ENCODE peak calls at places on chromosomes 6 and 20, in eight cellular contexts. Z is A549, C is left ventricle myocardium inferior, W is heart right ventricle, P is HCT116, Q is esophagus squamous epithelium, D is hepatocyte, H is psoas muscle. R is an unnamed sample.

GRCh38 chr6:30019819-30020218 is 41.2 kb upstream of the POLR1H start:
- DNase-seq in Q (no peak), H (no peak), P (no peak), W (no peak), C (no peak), Z (no peak), D (no peak), R (no peak)

GRCh38 chr6:4891171-4891570 is 112.7 kb downstream of the RPP40 start:
- DNase-seq in P (no peak), Z (no peak), Q (no peak), H (no peak), W (no peak), D (no peak), C (no peak), R (no peak)

GRCh38 chr6:83430606-83431544 is at the start of gene ME1:
- DNase-seq in W (peak), Z (peak), H (peak), C (peak), P (peak), Q (no peak), D (peak), R (peak)

GRCh38 chr6:140052757-140053729 is 678.6 kb upstream of the CITED2 start:
- DNase-seq in Q (no peak), D (peak), H (peak), Z (no peak), C (no peak), P (no peak), W (no peak), R (no peak)

GRCh38 chr20:10476319-10476724 is 41.2 kb downstream of the SLX4IP start:
- DNase-seq in P (no peak), C (no peak), D (no peak), H (no peak), W (no peak), Z (no peak), Q (no peak), R (no peak)

GRCh38 chr6:120108061-120108795 is 758.7 kb upstream of the MAN1A1 start:
- DNase-seq in Z (no peak), W (no peak), C (no peak), Q (no peak), H (no peak), D (no peak), P (no peak), R (no peak)

GRCh38 chr6:151733680-151734320 is 73.7 kb upstream of the ESR1 start:
- DNase-seq in P (no peak), W (peak), C (no peak), Q (no peak), Z (no peak), D (no peak), H (no peak), R (no peak)

GRCh38 chr20:58131581-58132142 is 96.8 kb downstream of the ANKRD60 start:
- DNase-seq in W (no peak), C (no peak), P (peak), Z (no peak), D (no peak), Q (no peak), H (no peak), R (no peak)

GRCh38 chr6:363909-364308 is 27.6 kb upstream of the IRF4 start:
- DNase-seq in C (peak), Q (no peak), W (no peak), D (no peak), P (no peak), Z (no peak), H (no peak), R (no peak)

GRCh38 chr6:2920671-2921112 is 17.6 kb upstream of the SERPINB9 start:
- DNase-seq in P (no peak), Z (no peak), H (no peak), C (no peak), D (no peak), Q (no peak), W (no peak), R (no peak)

GRCh38 chr6:61868507-61869080 is 417.4 kb downstream of the KHDRBS2 start:
- DNase-seq in D (no peak), W (no peak), Q (no peak), P (no peak), C (no peak), Z (no peak), H (no peak), R (no peak)

GRCh38 chr20:31515072-31515774 is 981 bp downstream of the HM13 start:
- DNase-seq in H (no peak), D (no peak), Z (no peak), C (no peak), P (no peak), W (no peak), Q (no peak), R (no peak)

GRCh38 chr6:121319112-121319553 is 15.1 kb downstream of the TBC1D32 start:
- DNase-seq in Q (no peak), H (no peak), D (peak), P (no peak), W (no peak), Z (peak), C (no peak), R (no peak)

GRCh38 chr6:169899481-169900145 is 148.2 kb downstream of the ERMARD start:
- DNase-seq in Q (no peak), W (no peak), D (no peak), Z (no peak), H (no peak), C (no peak), P (no peak), R (no peak)

GRCh38 chr20:19903168-19903676 is 113.9 kb upstream of the NAA20 start:
- DNase-seq in D (peak), W (peak), Q (no peak), H (no peak), Z (no peak), P (no peak), C (no peak), R (no peak)

GRCh38 chr6:115704028-115704427 is 356.7 kb downstream of the FRK start:
- DNase-seq in Z (no peak), Q (no peak), C (no peak), D (no peak), H (no peak), P (no peak), W (no peak), R (no peak)
- H3K27ac ChIP-seq in Z (no peak), Q (no peak), C (no peak), D (no peak), H (no peak), P (no peak), W (no peak), R (no peak)

DNA sequence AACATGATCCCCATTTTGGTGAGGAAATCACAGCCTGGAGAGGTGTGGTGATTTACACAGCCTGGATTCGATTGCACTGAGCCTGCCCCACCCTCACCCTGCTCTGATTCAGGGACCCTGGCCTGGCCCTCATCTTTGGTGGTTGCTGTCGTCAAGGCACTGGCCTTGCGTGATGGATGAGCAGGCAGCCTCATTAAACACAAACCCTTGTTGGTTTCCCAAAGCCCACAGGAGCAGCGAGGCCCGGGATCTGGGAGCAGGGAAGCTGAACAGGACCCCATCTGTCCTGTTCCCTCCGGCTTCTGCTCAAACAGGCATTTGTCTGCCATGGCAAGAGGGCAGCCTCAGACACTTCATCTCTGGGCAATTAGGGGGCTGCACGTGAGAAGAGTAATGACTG is 70.9 kb downstream of the CHMP4B start:
- DNase-seq in H (no peak), W (no peak), C (no peak), D (no peak), Q (no peak), Z (no peak), P (no peak), R (no peak)
- H3K27ac ChIP-seq in H (no peak), W (no peak), C (no peak), D (no peak), Q (no peak), Z (no peak), P (no peak), R (no peak)

GRCh38 chr20:48949304-48950170 is 28.0 kb downstream of the ARFGEF2 start:
- DNase-seq in Z (peak), H (no peak), W (no peak), Q (no peak), P (no peak), D (no peak), C (no peak), R (no peak)
- H3K27ac ChIP-seq in Z (no peak), H (no peak), W (no peak), Q (no peak), P (no peak), D (no peak), C (no peak), R (no peak)

DNA sequence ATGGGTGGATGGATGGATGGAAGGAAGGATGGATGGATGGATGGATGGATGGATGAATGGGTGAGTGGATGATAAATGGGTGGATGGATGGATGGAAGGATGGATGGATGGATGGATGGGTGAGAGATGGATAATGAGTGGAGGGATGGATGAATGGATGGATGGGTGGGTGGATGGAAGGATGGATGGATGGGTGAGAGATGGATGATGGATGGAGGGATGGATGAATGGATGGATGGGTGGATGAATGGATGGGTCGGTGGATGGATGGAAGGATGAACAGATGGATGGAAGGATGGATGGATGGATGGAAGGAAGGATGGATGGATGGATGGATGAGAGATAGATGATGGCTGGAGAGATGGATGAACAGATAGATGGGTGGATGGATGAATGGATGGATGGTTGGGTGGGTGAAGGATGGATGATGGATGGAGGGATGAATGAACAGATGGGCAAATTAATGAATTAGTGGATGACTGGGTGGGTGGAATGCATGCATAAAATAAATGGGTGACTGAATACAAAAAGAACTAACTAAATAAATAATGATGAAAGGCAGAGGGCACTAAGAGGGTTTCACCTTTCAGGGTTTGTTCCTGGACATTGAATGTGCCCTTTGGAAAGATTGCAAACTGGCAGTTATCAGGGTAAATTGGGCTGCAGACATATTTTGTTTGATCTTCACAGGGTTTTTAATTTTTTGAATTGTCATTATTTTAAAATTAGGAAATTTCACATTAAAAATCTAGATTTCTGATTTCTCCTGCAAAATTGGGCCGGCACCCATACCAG is 50.9 kb upstream of the PTPN1 start:
- DNase-seq in W (no peak), D (no peak), Z (no peak), H (no peak), P (no peak), Q (no peak), C (no peak), R (no peak)
- H3K27ac ChIP-seq in W (no peak), D (no peak), Z (peak), H (no peak), P (no peak), Q (no peak), C (no peak), R (no peak)

DNA sequence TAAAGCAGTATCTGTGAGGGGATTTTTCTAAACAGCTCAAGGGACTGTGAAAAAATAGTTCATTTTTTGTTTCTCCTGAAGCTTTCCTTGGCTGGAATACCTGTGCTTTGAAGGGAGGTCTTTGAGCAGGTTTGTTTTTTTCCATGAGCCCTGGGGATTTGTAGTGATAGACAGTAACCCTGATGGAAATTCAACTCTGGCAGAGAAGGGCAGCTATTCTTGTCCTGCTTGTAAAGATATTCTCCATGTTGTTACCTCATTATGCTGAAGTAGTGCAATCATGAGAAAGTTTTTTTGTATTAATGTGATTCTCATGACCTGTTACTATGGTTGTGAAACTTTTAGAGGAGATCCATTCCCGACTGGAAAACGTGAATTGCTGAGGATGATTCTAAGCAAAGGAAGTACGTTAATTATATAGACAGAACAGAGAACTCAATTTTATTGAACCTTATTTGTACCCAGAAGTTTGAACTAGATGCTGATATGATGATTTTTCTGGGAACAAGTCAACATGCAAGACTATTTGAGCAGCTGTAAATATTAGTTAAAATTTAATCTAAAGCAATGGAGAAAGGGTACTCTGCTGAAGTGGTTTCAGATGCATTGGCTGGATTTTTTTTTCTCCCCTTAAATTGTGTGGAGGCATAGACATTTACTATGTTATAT is 12.5 kb downstream of the UTRN start:
- DNase-seq in W (no peak), D (no peak), Z (no peak), C (no peak), Q (no peak), P (no peak), H (no peak), R (no peak)
- H3K27ac ChIP-seq in W (peak), D (peak), Z (no peak), C (peak), Q (no peak), P (no peak), H (peak), R (no peak)

GRCh38 chr6:15402401-15403045 is 156.7 kb downstream of the JARID2 start:
- DNase-seq in C (no peak), P (no peak), H (no peak), D (no peak), W (no peak), Z (no peak), Q (no peak), R (no peak)
- H3K27ac ChIP-seq in C (peak), P (no peak), H (peak), D (peak), W (no peak), Z (no peak), Q (peak), R (peak)

DNA sequence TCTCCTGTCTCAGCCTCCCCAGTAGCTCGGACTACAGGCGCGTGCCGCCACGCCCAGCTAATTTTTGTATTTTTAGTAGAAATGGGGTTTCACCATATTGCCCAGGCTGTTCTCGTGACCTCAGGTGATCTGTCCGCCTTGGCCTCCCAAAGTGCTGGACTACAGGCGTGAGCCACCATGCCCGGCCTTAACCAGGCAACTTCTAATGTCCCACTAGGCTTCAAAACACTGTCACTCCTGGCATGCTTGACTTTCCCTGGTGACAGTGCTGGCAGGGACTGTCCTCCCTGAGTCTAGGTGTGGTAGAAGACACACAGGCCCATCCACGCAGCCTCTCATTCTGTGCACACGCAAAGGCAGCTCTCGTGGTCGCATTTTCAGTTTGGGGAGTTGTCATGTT is 11.6 kb upstream of the EZR start:
- DNase-seq in W (no peak), C (no peak), D (no peak), Q (no peak), Z (no peak), P (no peak), H (no peak), R (no peak)
- H3K27ac ChIP-seq in W (no peak), C (no peak), D (no peak), Q (no peak), Z (no peak), P (no peak), H (no peak), R (no peak)

DNA sequence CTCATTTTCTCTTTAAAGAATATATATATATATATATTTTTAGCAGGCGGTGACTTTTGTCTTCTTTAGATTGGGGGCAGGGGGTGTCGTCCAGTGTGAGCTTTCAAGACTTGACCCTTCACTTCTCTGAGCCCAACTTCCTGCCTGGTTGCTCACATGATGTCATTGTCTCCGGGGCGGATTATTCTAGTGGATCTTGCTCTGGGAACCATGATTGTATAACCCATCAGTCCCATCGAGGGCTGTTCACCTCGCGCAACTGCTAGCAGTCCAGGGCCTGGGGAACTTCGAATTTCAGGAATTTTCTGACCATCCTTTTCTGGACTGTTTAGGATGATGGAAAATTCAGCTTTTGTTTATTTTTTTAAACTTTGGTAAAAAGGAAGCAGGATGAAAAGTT is 1.0 kb downstream of the IGF2R start:
- DNase-seq in C (no peak), Z (peak), W (peak), P (peak), D (peak), H (no peak), Q (no peak), R (no peak)
- H3K27ac ChIP-seq in C (peak), Z (peak), W (peak), P (no peak), D (peak), H (peak), Q (peak), R (peak)

R was measured in substantia nigra.